ENCODE peak calls at places on chromosome 6, in eight cellular contexts. J is spleen; K is kidney tubule cell; E is HS-27A; Y is HTR-8/SVneo; G is naive thymus-derived CD4-positive, alpha-beta T cell; I is left cardiac atrium; V is AG09309. T is an unnamed sample.

GRCh38 chr6:160293844-160294243 is 35.2 kb upstream of the SLC22A2 start:
- DNase-seq in V (no peak), G (no peak), K (no peak), Y (no peak), J (no peak), I (no peak), E (no peak), T (no peak)

GRCh38 chr6:118843685-118844390 is 50.1 kb upstream of the ASF1A start:
- DNase-seq in I (no peak), V (no peak), G (no peak), K (no peak), E (no peak), J (no peak), Y (no peak), T (no peak)

GRCh38 chr6:128725271-128726233 is 157.4 kb upstream of the LAMA2 start:
- DNase-seq in G (no peak), J (no peak), V (peak; percentile 7), I (no peak), K (peak; percentile 84), E (peak; percentile 27), Y (peak; percentile 32), T (peak; percentile 27)

GRCh38 chr6:154167163-154167562 is 128.1 kb downstream of the OPRM1 start:
- DNase-seq in Y (no peak), E (no peak), J (no peak), V (no peak), K (no peak), I (no peak), G (no peak), T (peak; percentile 37)

GRCh38 chr6:34142599-34142998 is 3.3 kb downstream of the GRM4 start:
- DNase-seq in V (no peak), Y (no peak), G (no peak), J (no peak), E (no peak), K (peak; percentile 16), I (no peak), T (no peak)

GRCh38 chr6:155273438-155273837 is 9.6 kb downstream of the CLDN20 start:
- DNase-seq in G (no peak), Y (peak; percentile 22), I (no peak), J (no peak), E (peak; percentile 72), V (peak; percentile 61), K (peak; percentile 65), T (no peak)

GRCh38 chr6:121823437-121823851 is 388.0 kb downstream of the GJA1 start:
- DNase-seq in J (no peak), Y (peak; percentile 10), G (no peak), V (no peak), E (peak; percentile 89), I (no peak), K (peak; percentile 58), T (no peak)

GRCh38 chr6:41558033-41558807 is 12.0 kb downstream of the FOXP4 start:
- DNase-seq in K (peak; percentile 44), Y (no peak), G (no peak), V (no peak), E (no peak), J (no peak), I (no peak), T (no peak)

GRCh38 chr6:158803733-158804143 is 15.4 kb downstream of the EZR start:
- DNase-seq in E (no peak), V (no peak), G (no peak), I (no peak), K (peak; percentile 53), J (no peak), Y (no peak), T (peak; percentile 70)

GRCh38 chr6:73108949-73109348 is 116.3 kb downstream of the KHDC1L start:
- DNase-seq in E (no peak), I (no peak), J (no peak), Y (no peak), V (no peak), K (no peak), G (no peak), T (no peak)

GRCh38 chr6:166777096-166777630 is 150.1 kb upstream of the RPS6KA2 start:
- DNase-seq in Y (no peak), E (no peak), V (no peak), K (no peak), G (no peak), J (no peak), I (no peak), T (no peak)

GRCh38 chr6:154824076-154824475 is 90.9 kb downstream of the SCAF8 start:
- DNase-seq in V (no peak), G (no peak), J (no peak), E (no peak), Y (no peak), K (no peak), I (no peak), T (peak; percentile 45)

T was measured in KBM-7.